ENCODE peak calls at places on chromosomes 7 and 10, in ten cellular contexts. E is Panc1, O is spleen, V is GM23338, X is breast epithelium, J is stomach, Q is sigmoid colon, H is HCT116, G is vagina, Y is transverse colon. M is an unnamed sample.

GRCh38 chr7:1685000-1685624 is 15.0 kb downstream of the ELFN1 start:
- DNase-seq in Y (no peak), V (no peak), H (no peak), X (no peak), Q (no peak), O (no peak), G (no peak), E (no peak), J (no peak), M (no peak)

GRCh38 chr10:126561499-126562208 is 108.8 kb downstream of the C10orf90 start:
- DNase-seq in X (no peak), E (no peak), Y (no peak), H (no peak), O (no peak), J (no peak), Q (no peak), V (peak; percentile 32), G (no peak), M (no peak)

GRCh38 chr10:58780481-58780880 is 267.8 kb downstream of the BICC1 start:
- DNase-seq in H (no peak), V (no peak), O (no peak), Q (no peak), E (no peak), G (no peak), J (no peak), Y (no peak), X (no peak), M (no peak)

GRCh38 chr7:26787696-26788095 is 76.7 kb downstream of the SKAP2 start:
- DNase-seq in V (peak; percentile 12), X (no peak), Q (no peak), E (no peak), H (no peak), G (no peak), J (no peak), O (no peak), Y (no peak), M (no peak)

GRCh38 chr7:120792091-120792860 is 65.7 kb downstream of the TSPAN12 start:
- DNase-seq in J (peak; percentile 81), V (peak; percentile 94), Q (peak; percentile 77), O (peak; percentile 88), E (peak; percentile 54), Y (peak; percentile 75), G (no peak), H (peak; percentile 65), X (peak; percentile 34), M (peak; percentile 56)

GRCh38 chr10:17025444-17026295 is 103.9 kb downstream of the CUBN start:
- DNase-seq in G (no peak), Q (peak; percentile 72), J (no peak), E (no peak), V (no peak), X (no peak), O (no peak), H (peak; percentile 21), Y (peak; percentile 26), M (no peak)

GRCh38 chr10:53315709-53316108 is 543.1 kb upstream of the MBL2 start:
- DNase-seq in E (no peak), O (no peak), J (no peak), H (no peak), X (no peak), V (peak; percentile 43), G (no peak), Q (no peak), Y (no peak), M (no peak)

GRCh38 chr7:84339306-84339705 is 144.7 kb upstream of the SEMA3A start:
- DNase-seq in V (no peak), Q (no peak), J (no peak), E (no peak), Y (no peak), X (no peak), H (no peak), O (no peak), G (no peak), M (no peak)

GRCh38 chr7:6422095-6422494 is 25.7 kb downstream of the DAGLB start:
- DNase-seq in Q (no peak), G (no peak), J (no peak), Y (no peak), E (no peak), H (no peak), O (no peak), X (no peak), V (no peak), M (no peak)
- TF ChIP-seq POLR2AphosphoS5 in Q (no peak), G (no peak), J (no peak), Y (no peak), E (no peak), H (no peak), O (no peak), X (no peak), V (no peak), M (no peak)

GRCh38 chr10:99339077-99339476 is 9.9 kb downstream of the CNNM1 start:
- DNase-seq in O (no peak), H (no peak), V (no peak), Q (no peak), X (no peak), E (no peak), Y (no peak), G (no peak), J (no peak), M (no peak)
- TF ChIP-seq POLR2AphosphoS5 in O (no peak), H (no peak), V (no peak), Q (no peak), X (no peak), E (no peak), Y (no peak), G (no peak), J (no peak), M (no peak)

GRCh38 chr10:61628875-61629513 is 33.7 kb upstream of the CABCOCO1 start:
- DNase-seq in J (no peak), E (peak; percentile 74), O (no peak), V (peak; percentile 37), H (no peak), Q (no peak), X (peak; percentile 18), G (no peak), Y (no peak), M (no peak)
- TF ChIP-seq POLR2AphosphoS5 in J (no peak), E (no peak), O (no peak), V (no peak), H (no peak), Q (no peak), X (no peak), G (no peak), Y (no peak), M (no peak)

GRCh38 chr10:69464401-69464800 is 13.1 kb downstream of the TSPAN15 start:
- DNase-seq in Y (no peak), Q (no peak), E (no peak), H (no peak), O (peak; percentile 37), J (no peak), G (no peak), X (no peak), V (no peak), M (no peak)

GRCh38 chr10:69465457-69466157 is 14.3 kb downstream of the TSPAN15 start:
- DNase-seq in G (no peak), V (no peak), J (no peak), Y (no peak), X (no peak), H (no peak), E (no peak), Q (no peak), O (peak; percentile 66), M (no peak)

GRCh38 chr10:69466158-69466490 is 14.9 kb downstream of the TSPAN15 start:
- DNase-seq in H (no peak), Q (no peak), E (no peak), G (no peak), X (no peak), O (peak; percentile 35), V (no peak), J (no peak), Y (no peak), M (no peak)

GRCh38 chr10:69463886-69464285 is 12.6 kb downstream of the TSPAN15 start:
- DNase-seq in X (no peak), H (no peak), V (no peak), Y (no peak), G (no peak), O (peak; percentile 29), J (no peak), Q (no peak), E (no peak), M (no peak)

GRCh38 chr10:69464801-69465401 is 13.6 kb downstream of the TSPAN15 start:
- DNase-seq in G (no peak), H (no peak), E (no peak), O (peak; percentile 75), X (no peak), V (no peak), Y (peak; percentile 65), J (peak; percentile 34), Q (peak; percentile 79), M (no peak)
- TF ChIP-seq POLR2AphosphoS5 in G (no peak), H (no peak), E (no peak), O (peak; percentile 52), X (no peak), V (no peak), Y (peak; percentile 8), J (no peak), Q (no peak), M (no peak)